ENCODE peak calls at places on chromosomes 5 and 9, in seven cellular contexts. One of them, this sample, is unnamed.

GRCh38 chr9:83656952-83657351 is 34.0 kb downstream of the IDNK start:
- DNase-seq in H1: no peak
- DNase-seq in HepG2: no peak
- DNase-seq in SK-N-SH: no peak
- DNase-seq in K562: no peak
- DNase-seq in GM12892: no peak
- DNase-seq in GM12878: no peak
- DNase-seq in this sample: no peak

GRCh38 chr5:79173626-79174025 is 62.0 kb downstream of the BHMT start:
- DNase-seq in SK-N-SH: no peak
- DNase-seq in H1: no peak
- DNase-seq in GM12878: no peak
- DNase-seq in GM12892: no peak
- DNase-seq in HepG2: peak
- DNase-seq in K562: no peak
- DNase-seq in this sample: no peak

GRCh38 chr5:81838307-81838906 is 87.5 kb upstream of the SSBP2 start:
- DNase-seq in GM12892: no peak
- DNase-seq in K562: peak
- DNase-seq in GM12878: no peak
- DNase-seq in H1: no peak
- DNase-seq in SK-N-SH: no peak
- DNase-seq in HepG2: no peak
- DNase-seq in this sample: no peak

GRCh38 chr5:41338276-41338675 is 124.9 kb upstream of the C6 start:
- DNase-seq in K562: no peak
- DNase-seq in GM12878: no peak
- DNase-seq in H1: no peak
- DNase-seq in HepG2: no peak
- DNase-seq in GM12892: no peak
- DNase-seq in SK-N-SH: no peak
- DNase-seq in this sample: no peak

GRCh38 chr9:130034570-130034969 is 8.4 kb downstream of the FNBP1 start:
- DNase-seq in GM12878: no peak
- DNase-seq in HepG2: no peak
- DNase-seq in K562: no peak
- DNase-seq in GM12892: no peak
- DNase-seq in H1: no peak
- DNase-seq in SK-N-SH: no peak
- DNase-seq in this sample: no peak

GRCh38 chr5:80194470-80194869 is 61.4 kb downstream of the SERINC5 start:
- DNase-seq in GM12878: no peak
- DNase-seq in SK-N-SH: no peak
- DNase-seq in HepG2: no peak
- DNase-seq in H1: no peak
- DNase-seq in GM12892: no peak
- DNase-seq in K562: no peak
- DNase-seq in this sample: no peak

GRCh38 chr5:165325201-165325600 is 1819.8 kb downstream of the MAT2B start:
- DNase-seq in GM12878: no peak
- DNase-seq in H1: no peak
- DNase-seq in K562: no peak
- DNase-seq in HepG2: no peak
- DNase-seq in SK-N-SH: no peak
- DNase-seq in GM12892: no peak
- DNase-seq in this sample: no peak

GRCh38 chr5:167944121-167944858 is 347.2 kb upstream of the WWC1 start:
- DNase-seq in SK-N-SH: peak
- DNase-seq in GM12892: no peak
- DNase-seq in GM12878: no peak
- DNase-seq in K562: no peak
- DNase-seq in H1: no peak
- DNase-seq in HepG2: no peak
- DNase-seq in this sample: no peak

GRCh38 chr9:32839013-32839442 is 55.7 kb downstream of the TMEM215 start:
- DNase-seq in H1: no peak
- DNase-seq in SK-N-SH: no peak
- DNase-seq in GM12878: no peak
- DNase-seq in K562: no peak
- DNase-seq in GM12892: no peak
- DNase-seq in HepG2: no peak
- DNase-seq in this sample: no peak

GRCh38 chr9:122168356-122168755 is 8.6 kb downstream of the MORN5 start:
- DNase-seq in GM12892: no peak
- DNase-seq in GM12878: no peak
- DNase-seq in H1: no peak
- DNase-seq in SK-N-SH: no peak
- DNase-seq in K562: no peak
- DNase-seq in HepG2: no peak
- DNase-seq in this sample: no peak

GRCh38 chr9:130624154-130624553 is 40.2 kb upstream of the PRDM12 start:
- DNase-seq in SK-N-SH: no peak
- DNase-seq in K562: no peak
- DNase-seq in GM12892: no peak
- DNase-seq in GM12878: no peak
- DNase-seq in H1: no peak
- DNase-seq in HepG2: peak
- DNase-seq in this sample: no peak

GRCh38 chr5:76337949-76338589 is 65.0 kb upstream of the IQGAP2 start:
- DNase-seq in GM12892: peak
- DNase-seq in K562: peak
- DNase-seq in GM12878: peak
- DNase-seq in SK-N-SH: peak
- DNase-seq in HepG2: peak
- DNase-seq in H1: peak
- DNase-seq in this sample: peak

GRCh38 chr9:33272061-33272460 is 7.2 kb downstream of the CHMP5 start:
- DNase-seq in K562: no peak
- DNase-seq in GM12878: no peak
- DNase-seq in HepG2: no peak
- DNase-seq in H1: no peak
- DNase-seq in GM12892: no peak
- DNase-seq in SK-N-SH: no peak
- DNase-seq in this sample: no peak

GRCh38 chr9:105415344-105415980 is 32.4 kb upstream of the FSD1L start:
- DNase-seq in GM12892: peak
- DNase-seq in HepG2: peak
- DNase-seq in H1: no peak
- DNase-seq in GM12878: no peak
- DNase-seq in SK-N-SH: peak
- DNase-seq in K562: peak
- DNase-seq in this sample: peak

GRCh38 chr5:111415053-111415452 is 97.3 kb downstream of the STARD4 start:
- DNase-seq in HepG2: no peak
- DNase-seq in GM12878: no peak
- DNase-seq in SK-N-SH: no peak
- DNase-seq in GM12892: no peak
- DNase-seq in K562: no peak
- DNase-seq in H1: no peak
- DNase-seq in this sample: no peak

GRCh38 chr9:121169094-121169601 is 32.5 kb downstream of the RAB14 start:
- DNase-seq in K562: peak
- DNase-seq in H1: no peak
- DNase-seq in GM12892: no peak
- DNase-seq in HepG2: peak
- DNase-seq in SK-N-SH: peak
- DNase-seq in GM12878: no peak
- DNase-seq in this sample: no peak

GRCh38 chr9:133855802-133856592 is 117.8 kb upstream of the SARDH start:
- DNase-seq in HepG2: peak
- DNase-seq in GM12892: no peak
- DNase-seq in GM12878: no peak
- DNase-seq in SK-N-SH: no peak
- DNase-seq in H1: no peak
- DNase-seq in K562: no peak
- DNase-seq in this sample: no peak

GRCh38 chr5:26278078-26278477 is 760.3 kb downstream of the CDH9 start:
- DNase-seq in K562: no peak
- DNase-seq in HepG2: no peak
- DNase-seq in GM12878: no peak
- DNase-seq in GM12892: no peak
- DNase-seq in H1: no peak
- DNase-seq in SK-N-SH: no peak
- DNase-seq in this sample: no peak

GRCh38 chr9:108786756-108787663 is 68.8 kb downstream of the ACTL7B start:
- DNase-seq in K562: no peak
- DNase-seq in SK-N-SH: no peak
- DNase-seq in H1: no peak
- DNase-seq in GM12878: no peak
- DNase-seq in GM12892: no peak
- DNase-seq in HepG2: no peak
- DNase-seq in this sample: no peak

GRCh38 chr9:107251756-107252322 is 31.2 kb upstream of the RAD23B start:
- DNase-seq in HepG2: peak
- DNase-seq in GM12878: no peak
- DNase-seq in SK-N-SH: peak
- DNase-seq in H1: no peak
- DNase-seq in GM12892: no peak
- DNase-seq in K562: no peak
- DNase-seq in this sample: no peak

GRCh38 chr9:115369322-115369957 is 251.5 kb upstream of the TNC start:
- DNase-seq in GM12892: no peak
- DNase-seq in SK-N-SH: peak
- DNase-seq in K562: no peak
- DNase-seq in HepG2: no peak
- DNase-seq in H1: no peak
- DNase-seq in GM12878: no peak
- DNase-seq in this sample: no peak

GRCh38 chr9:36543916-36544315 is 28.8 kb upstream of the MELK start:
- DNase-seq in H1: no peak
- DNase-seq in K562: no peak
- DNase-seq in HepG2: no peak
- DNase-seq in GM12892: no peak
- DNase-seq in GM12878: no peak
- DNase-seq in SK-N-SH: no peak
- DNase-seq in this sample: no peak

GRCh38 chr9:136854113-136854841 is 2.1 kb downstream of the MAMDC4 start:
- DNase-seq in GM12878: no peak
- DNase-seq in HepG2: no peak
- DNase-seq in GM12892: no peak
- DNase-seq in SK-N-SH: no peak
- DNase-seq in K562: no peak
- DNase-seq in H1: no peak
- DNase-seq in this sample: no peak
- TF ChIP-seq TAF1 in GM12878: no peak
- TF ChIP-seq TAF1 in HepG2: no peak
- TF ChIP-seq TAF1 in GM12892: no peak
- TF ChIP-seq TAF1 in SK-N-SH: no peak
- TF ChIP-seq TAF1 in K562: no peak
- TF ChIP-seq TAF1 in H1: no peak
- TF ChIP-seq TAF1 in this sample: no peak

GRCh38 chr5:20572560-20572959 is 584.6 kb upstream of the CDH18 start:
- DNase-seq in K562: no peak
- DNase-seq in HepG2: no peak
- DNase-seq in H1: no peak
- DNase-seq in GM12878: no peak
- DNase-seq in SK-N-SH: no peak
- DNase-seq in GM12892: no peak
- DNase-seq in this sample: no peak
- TF ChIP-seq TAF1 in K562: no peak
- TF ChIP-seq TAF1 in HepG2: no peak
- TF ChIP-seq TAF1 in H1: no peak
- TF ChIP-seq TAF1 in GM12878: no peak
- TF ChIP-seq TAF1 in SK-N-SH: no peak
- TF ChIP-seq TAF1 in GM12892: no peak
- TF ChIP-seq TAF1 in this sample: no peak

GRCh38 chr5:170226138-170226435 is 6.7 kb upstream of the C5orf58 start:
- DNase-seq in H1: no peak
- DNase-seq in GM12892: no peak
- DNase-seq in SK-N-SH: no peak
- DNase-seq in HepG2: no peak
- DNase-seq in K562: no peak
- DNase-seq in GM12878: no peak
- DNase-seq in this sample: no peak

GRCh38 chr5:170223906-170224305 is 8.9 kb upstream of the C5orf58 start:
- DNase-seq in K562: no peak
- DNase-seq in H1: no peak
- DNase-seq in GM12878: no peak
- DNase-seq in HepG2: no peak
- DNase-seq in GM12892: no peak
- DNase-seq in SK-N-SH: no peak
- DNase-seq in this sample: no peak

GRCh38 chr5:170226661-170227060 is 6.1 kb upstream of the C5orf58 start:
- DNase-seq in GM12892: no peak
- DNase-seq in HepG2: no peak
- DNase-seq in GM12878: no peak
- DNase-seq in K562: no peak
- DNase-seq in H1: no peak
- DNase-seq in SK-N-SH: peak
- DNase-seq in this sample: no peak

GRCh38 chr5:170223349-170223748 is 9.4 kb upstream of the C5orf58 start:
- DNase-seq in K562: no peak
- DNase-seq in SK-N-SH: no peak
- DNase-seq in H1: no peak
- DNase-seq in HepG2: no peak
- DNase-seq in GM12892: no peak
- DNase-seq in GM12878: no peak
- DNase-seq in this sample: no peak

GRCh38 chr5:170225326-170226137 is 7.3 kb upstream of the C5orf58 start:
- DNase-seq in GM12892: no peak
- DNase-seq in HepG2: peak
- DNase-seq in K562: peak
- DNase-seq in H1: no peak
- DNase-seq in GM12878: peak
- DNase-seq in SK-N-SH: peak
- DNase-seq in this sample: peak
- TF ChIP-seq TAF1 in GM12892: no peak
- TF ChIP-seq TAF1 in HepG2: no peak
- TF ChIP-seq TAF1 in K562: no peak
- TF ChIP-seq TAF1 in H1: no peak
- TF ChIP-seq TAF1 in GM12878: no peak
- TF ChIP-seq TAF1 in SK-N-SH: no peak
- TF ChIP-seq TAF1 in this sample: no peak

GRCh38 chr9:87034891-87035290 is 87.6 kb upstream of the GAS1 start:
- DNase-seq in GM12878: no peak
- DNase-seq in SK-N-SH: peak
- DNase-seq in H1: no peak
- DNase-seq in HepG2: no peak
- DNase-seq in K562: no peak
- DNase-seq in GM12892: no peak
- DNase-seq in this sample: no peak

GRCh38 chr9:87036482-87036881 is 89.2 kb upstream of the GAS1 start:
- DNase-seq in GM12878: no peak
- DNase-seq in HepG2: no peak
- DNase-seq in SK-N-SH: no peak
- DNase-seq in GM12892: no peak
- DNase-seq in H1: no peak
- DNase-seq in K562: no peak
- DNase-seq in this sample: no peak

GRCh38 chr9:87035868-87036267 is 88.6 kb upstream of the GAS1 start:
- DNase-seq in GM12878: no peak
- DNase-seq in HepG2: no peak
- DNase-seq in K562: no peak
- DNase-seq in GM12892: no peak
- DNase-seq in H1: no peak
- DNase-seq in SK-N-SH: no peak
- DNase-seq in this sample: no peak

GRCh38 chr9:87040410-87041009 is 93.2 kb upstream of the GAS1 start:
- DNase-seq in H1: no peak
- DNase-seq in HepG2: no peak
- DNase-seq in GM12892: no peak
- DNase-seq in K562: no peak
- DNase-seq in SK-N-SH: no peak
- DNase-seq in GM12878: no peak
- DNase-seq in this sample: no peak

GRCh38 chr9:87039809-87040392 is 92.6 kb upstream of the GAS1 start:
- DNase-seq in H1: no peak
- DNase-seq in K562: no peak
- DNase-seq in GM12878: no peak
- DNase-seq in SK-N-SH: no peak
- DNase-seq in GM12892: no peak
- DNase-seq in HepG2: no peak
- DNase-seq in this sample: no peak
- TF ChIP-seq TAF1 in H1: no peak
- TF ChIP-seq TAF1 in K562: no peak
- TF ChIP-seq TAF1 in GM12878: no peak
- TF ChIP-seq TAF1 in SK-N-SH: no peak
- TF ChIP-seq TAF1 in GM12892: no peak
- TF ChIP-seq TAF1 in HepG2: no peak
- TF ChIP-seq TAF1 in this sample: no peak